ENCODE peak calls at places on chromosomes 1 and 21, in five cellular contexts. One of them, this sample, is unnamed.
A peak's percentile ranks its signal among the peaks of the same experiment; 100 is the strongest.

GRCh38 chr1:67060811-67061218 is 6.9 kb upstream of the SLC35D1 start:
- DNase-seq in GM12891: no peak
- DNase-seq in left ventricle myocardium inferior: no peak
- DNase-seq in WTC11: no peak
- DNase-seq in T-helper 1 cell: no peak
- DNase-seq in this sample: no peak

GRCh38 chr1:40064797-40065492 is 24.4 kb downstream of the CAP1 start:
- DNase-seq in left ventricle myocardium inferior: no peak
- DNase-seq in GM12891: peak; percentile 42
- DNase-seq in WTC11: no peak
- DNase-seq in T-helper 1 cell: no peak
- DNase-seq in this sample: peak; percentile 65

GRCh38 chr1:62877579-62877978 is 93.6 kb downstream of the ATG4C start:
- DNase-seq in T-helper 1 cell: no peak
- DNase-seq in left ventricle myocardium inferior: no peak
- DNase-seq in WTC11: no peak
- DNase-seq in GM12891: no peak
- DNase-seq in this sample: no peak

GRCh38 chr1:243542726-243543415 is 287.0 kb downstream of the SDCCAG8 start:
- DNase-seq in T-helper 1 cell: no peak
- DNase-seq in left ventricle myocardium inferior: no peak
- DNase-seq in WTC11: no peak
- DNase-seq in GM12891: no peak
- DNase-seq in this sample: no peak

GRCh38 chr1:226411619-226412018 is 3.7 kb upstream of the PARP1 start:
- DNase-seq in T-helper 1 cell: no peak
- DNase-seq in GM12891: no peak
- DNase-seq in left ventricle myocardium inferior: no peak
- DNase-seq in WTC11: no peak
- DNase-seq in this sample: no peak

GRCh38 chr21:42094811-42095210 is 23.7 kb downstream of the UMODL1 start:
- DNase-seq in left ventricle myocardium inferior: no peak
- DNase-seq in GM12891: no peak
- DNase-seq in WTC11: no peak
- DNase-seq in T-helper 1 cell: no peak
- DNase-seq in this sample: no peak

GRCh38 chr1:170213598-170213997 is 67.8 kb downstream of the NTMT2 start:
- DNase-seq in T-helper 1 cell: no peak
- DNase-seq in WTC11: no peak
- DNase-seq in GM12891: no peak
- DNase-seq in left ventricle myocardium inferior: peak; percentile 42
- DNase-seq in this sample: no peak

GRCh38 chr1:150516616-150517015 is 1.1 kb downstream of the FALEC start:
- DNase-seq in GM12891: no peak
- DNase-seq in WTC11: no peak
- DNase-seq in T-helper 1 cell: no peak
- DNase-seq in left ventricle myocardium inferior: no peak
- DNase-seq in this sample: peak; percentile 46

GRCh38 chr1:3026581-3027511 is 5.6 kb downstream of the ACTRT2 start:
- DNase-seq in left ventricle myocardium inferior: peak; percentile 9
- DNase-seq in GM12891: no peak
- DNase-seq in T-helper 1 cell: no peak
- DNase-seq in WTC11: no peak
- DNase-seq in this sample: no peak

GRCh38 chr1:198934901-198935301 is 296.1 kb downstream of the PTPRC start:
- DNase-seq in WTC11: no peak
- DNase-seq in left ventricle myocardium inferior: no peak
- DNase-seq in GM12891: no peak
- DNase-seq in T-helper 1 cell: peak; percentile 47
- DNase-seq in this sample: no peak

GRCh38 chr21:45979141-45979631 is 2.4 kb upstream of the COL6A1 start:
- DNase-seq in left ventricle myocardium inferior: peak; percentile 25
- DNase-seq in GM12891: no peak
- DNase-seq in WTC11: no peak
- DNase-seq in T-helper 1 cell: no peak
- DNase-seq in this sample: no peak

GRCh38 chr1:69167876-69168275 is 399.8 kb upstream of the LRRC7 start:
- DNase-seq in left ventricle myocardium inferior: no peak
- DNase-seq in T-helper 1 cell: no peak
- DNase-seq in WTC11: no peak
- DNase-seq in GM12891: no peak
- DNase-seq in this sample: no peak

GRCh38 chr1:44946720-44947059 is 39.7 kb downstream of the EIF2B3 start:
- DNase-seq in T-helper 1 cell: no peak
- DNase-seq in WTC11: no peak
- DNase-seq in left ventricle myocardium inferior: no peak
- DNase-seq in GM12891: no peak
- DNase-seq in this sample: no peak

GRCh38 chr1:223683586-223684487 is 18.3 kb upstream of the CAPN8 start:
- DNase-seq in WTC11: peak; percentile 77
- DNase-seq in left ventricle myocardium inferior: peak; percentile 29
- DNase-seq in T-helper 1 cell: peak; percentile 9
- DNase-seq in GM12891: no peak
- DNase-seq in this sample: peak; percentile 31

GRCh38 chr21:33578959-33579542 is 9.4 kb downstream of the DONSON start:
- DNase-seq in WTC11: no peak
- DNase-seq in left ventricle myocardium inferior: no peak
- DNase-seq in T-helper 1 cell: no peak
- DNase-seq in GM12891: no peak
- DNase-seq in this sample: no peak